ENCODE peak calls at places on chromosomes 5 and 9, in nine cellular contexts. One of them, this sample, is unnamed.

GRCh38 chr5:79236970-79237734 is 1.2 kb downstream of the JMY start:
- DNase-seq in AG04449: no peak
- DNase-seq in HFFc6: peak; percentile 4
- DNase-seq in heart right ventricle: peak; percentile 17
- DNase-seq in hepatocyte: peak; percentile 61
- DNase-seq in AG10803: peak; percentile 38
- DNase-seq in HL-60: peak; percentile 30
- DNase-seq in Caco-2: peak; percentile 57
- DNase-seq in lower leg skin: peak; percentile 87
- DNase-seq in this sample: peak; percentile 63

GRCh38 chr5:21152611-21153010 is 1164.6 kb upstream of the CDH18 start:
- DNase-seq in heart right ventricle: no peak
- DNase-seq in hepatocyte: peak; percentile 8
- DNase-seq in Caco-2: no peak
- DNase-seq in AG10803: peak; percentile 48
- DNase-seq in HL-60: no peak
- DNase-seq in AG04449: peak; percentile 9
- DNase-seq in HFFc6: peak; percentile 5
- DNase-seq in lower leg skin: no peak
- DNase-seq in this sample: no peak

GRCh38 chr9:82127993-82128710 is 139.6 kb downstream of the SPATA31D1 start:
- DNase-seq in HFFc6: no peak
- DNase-seq in AG04449: no peak
- DNase-seq in AG10803: no peak
- DNase-seq in heart right ventricle: no peak
- DNase-seq in hepatocyte: no peak
- DNase-seq in lower leg skin: no peak
- DNase-seq in Caco-2: no peak
- DNase-seq in HL-60: no peak
- DNase-seq in this sample: peak; percentile 25

GRCh38 chr5:55324815-55325418 is 17.1 kb downstream of the MTREX start:
- DNase-seq in Caco-2: no peak
- DNase-seq in hepatocyte: peak; percentile 37
- DNase-seq in HL-60: no peak
- DNase-seq in AG04449: no peak
- DNase-seq in heart right ventricle: no peak
- DNase-seq in HFFc6: peak; percentile 46
- DNase-seq in AG10803: peak; percentile 68
- DNase-seq in lower leg skin: no peak
- DNase-seq in this sample: peak; percentile 25

GRCh38 chr9:21611896-21612295 is 129.8 kb upstream of the IFNE start:
- DNase-seq in HL-60: no peak
- DNase-seq in Caco-2: no peak
- DNase-seq in AG10803: no peak
- DNase-seq in lower leg skin: no peak
- DNase-seq in heart right ventricle: no peak
- DNase-seq in AG04449: no peak
- DNase-seq in hepatocyte: no peak
- DNase-seq in HFFc6: no peak
- DNase-seq in this sample: no peak

GRCh38 chr5:135319928-135320606 is 79.0 kb downstream of the MACROH2A1 start:
- DNase-seq in Caco-2: peak; percentile 51
- DNase-seq in lower leg skin: peak; percentile 78
- DNase-seq in hepatocyte: no peak
- DNase-seq in heart right ventricle: no peak
- DNase-seq in HL-60: no peak
- DNase-seq in AG10803: no peak
- DNase-seq in AG04449: no peak
- DNase-seq in HFFc6: no peak
- DNase-seq in this sample: no peak

GRCh38 chr9:35406183-35406959 is 83.5 kb upstream of the RUSC2 start:
- DNase-seq in HL-60: no peak
- DNase-seq in hepatocyte: peak; percentile 55
- DNase-seq in HFFc6: no peak
- DNase-seq in Caco-2: no peak
- DNase-seq in heart right ventricle: no peak
- DNase-seq in AG04449: no peak
- DNase-seq in lower leg skin: no peak
- DNase-seq in AG10803: no peak
- DNase-seq in this sample: no peak

GRCh38 chr9:107653263-107653821 is 163.8 kb upstream of the KLF4 start:
- DNase-seq in AG10803: no peak
- DNase-seq in hepatocyte: no peak
- DNase-seq in Caco-2: no peak
- DNase-seq in AG04449: no peak
- DNase-seq in HL-60: no peak
- DNase-seq in lower leg skin: no peak
- DNase-seq in heart right ventricle: no peak
- DNase-seq in HFFc6: no peak
- DNase-seq in this sample: no peak

GRCh38 chr5:85951707-85952210 is 666.0 kb upstream of the COX7C start:
- DNase-seq in AG04449: no peak
- DNase-seq in lower leg skin: no peak
- DNase-seq in hepatocyte: no peak
- DNase-seq in HL-60: no peak
- DNase-seq in HFFc6: no peak
- DNase-seq in heart right ventricle: no peak
- DNase-seq in Caco-2: no peak
- DNase-seq in AG10803: no peak
- DNase-seq in this sample: no peak

GRCh38 chr9:136726631-136727191 is 14.3 kb downstream of the DIPK1B start:
- DNase-seq in AG10803: peak; percentile 25
- DNase-seq in lower leg skin: no peak
- DNase-seq in AG04449: no peak
- DNase-seq in heart right ventricle: no peak
- DNase-seq in HFFc6: peak; percentile 36
- DNase-seq in Caco-2: no peak
- DNase-seq in HL-60: peak; percentile 56
- DNase-seq in hepatocyte: peak; percentile 72
- DNase-seq in this sample: peak; percentile 87

GRCh38 chr9:4793412-4794005 is 765 bp downstream of the RCL1 start:
- DNase-seq in AG10803: no peak
- DNase-seq in heart right ventricle: no peak
- DNase-seq in HL-60: no peak
- DNase-seq in AG04449: no peak
- DNase-seq in Caco-2: no peak
- DNase-seq in lower leg skin: no peak
- DNase-seq in hepatocyte: no peak
- DNase-seq in HFFc6: peak; percentile 4
- DNase-seq in this sample: no peak

GRCh38 chr9:132546148-132547051 is 36.0 kb upstream of the BARHL1 start:
- DNase-seq in HL-60: no peak
- DNase-seq in AG04449: no peak
- DNase-seq in AG10803: no peak
- DNase-seq in heart right ventricle: peak; percentile 19
- DNase-seq in lower leg skin: no peak
- DNase-seq in hepatocyte: peak; percentile 64
- DNase-seq in Caco-2: no peak
- DNase-seq in HFFc6: no peak
- DNase-seq in this sample: no peak

GRCh38 chr5:149641000-149641576 is 59.8 kb downstream of the ARHGEF37 start:
- DNase-seq in AG10803: peak; percentile 29
- DNase-seq in AG04449: no peak
- DNase-seq in HFFc6: no peak
- DNase-seq in Caco-2: no peak
- DNase-seq in heart right ventricle: peak; percentile 76
- DNase-seq in HL-60: no peak
- DNase-seq in lower leg skin: peak; percentile 86
- DNase-seq in hepatocyte: peak; percentile 43
- DNase-seq in this sample: no peak
- TF ChIP-seq CTCF in AG10803: no peak
- TF ChIP-seq CTCF in AG04449: no peak
- TF ChIP-seq CTCF in HFFc6: no peak
- TF ChIP-seq CTCF in Caco-2: no peak
- TF ChIP-seq CTCF in heart right ventricle: no peak
- TF ChIP-seq CTCF in HL-60: no peak
- TF ChIP-seq CTCF in lower leg skin: no peak
- TF ChIP-seq CTCF in hepatocyte: no peak
- TF ChIP-seq CTCF in this sample: no peak

GRCh38 chr5:149903441-149903840 is 41.2 kb downstream of the PDE6A start:
- DNase-seq in heart right ventricle: no peak
- DNase-seq in hepatocyte: no peak
- DNase-seq in AG04449: no peak
- DNase-seq in lower leg skin: no peak
- DNase-seq in Caco-2: no peak
- DNase-seq in HFFc6: no peak
- DNase-seq in AG10803: no peak
- DNase-seq in HL-60: no peak
- DNase-seq in this sample: no peak

GRCh38 chr5:149901511-149901910 is 43.1 kb downstream of the PDE6A start:
- DNase-seq in lower leg skin: no peak
- DNase-seq in heart right ventricle: no peak
- DNase-seq in hepatocyte: no peak
- DNase-seq in HFFc6: no peak
- DNase-seq in Caco-2: no peak
- DNase-seq in AG10803: no peak
- DNase-seq in HL-60: no peak
- DNase-seq in AG04449: no peak
- DNase-seq in this sample: no peak

GRCh38 chr5:149904293-149904886 is 40.2 kb downstream of the PDE6A start:
- DNase-seq in lower leg skin: no peak
- DNase-seq in Caco-2: peak; percentile 58
- DNase-seq in AG10803: no peak
- DNase-seq in hepatocyte: peak; percentile 25
- DNase-seq in AG04449: no peak
- DNase-seq in HL-60: peak; percentile 15
- DNase-seq in HFFc6: no peak
- DNase-seq in heart right ventricle: no peak
- DNase-seq in this sample: no peak

GRCh38 chr5:149900390-149900789 is 44.2 kb downstream of the PDE6A start:
- DNase-seq in Caco-2: no peak
- DNase-seq in AG04449: no peak
- DNase-seq in HL-60: no peak
- DNase-seq in HFFc6: no peak
- DNase-seq in hepatocyte: no peak
- DNase-seq in heart right ventricle: no peak
- DNase-seq in AG10803: no peak
- DNase-seq in lower leg skin: no peak
- DNase-seq in this sample: no peak

GRCh38 chr5:149902177-149902576 is 42.4 kb downstream of the PDE6A start:
- DNase-seq in hepatocyte: no peak
- DNase-seq in heart right ventricle: no peak
- DNase-seq in AG10803: no peak
- DNase-seq in HFFc6: no peak
- DNase-seq in HL-60: no peak
- DNase-seq in AG04449: no peak
- DNase-seq in Caco-2: peak; percentile 48
- DNase-seq in lower leg skin: no peak
- DNase-seq in this sample: no peak
- TF ChIP-seq CTCF in hepatocyte: peak; percentile 10
- TF ChIP-seq CTCF in heart right ventricle: no peak
- TF ChIP-seq CTCF in AG10803: peak; percentile 17
- TF ChIP-seq CTCF in HFFc6: no peak
- TF ChIP-seq CTCF in HL-60: no peak
- TF ChIP-seq CTCF in AG04449: no peak
- TF ChIP-seq CTCF in Caco-2: peak; percentile 46
- TF ChIP-seq CTCF in lower leg skin: no peak
- TF ChIP-seq CTCF in this sample: no peak

DNA sequence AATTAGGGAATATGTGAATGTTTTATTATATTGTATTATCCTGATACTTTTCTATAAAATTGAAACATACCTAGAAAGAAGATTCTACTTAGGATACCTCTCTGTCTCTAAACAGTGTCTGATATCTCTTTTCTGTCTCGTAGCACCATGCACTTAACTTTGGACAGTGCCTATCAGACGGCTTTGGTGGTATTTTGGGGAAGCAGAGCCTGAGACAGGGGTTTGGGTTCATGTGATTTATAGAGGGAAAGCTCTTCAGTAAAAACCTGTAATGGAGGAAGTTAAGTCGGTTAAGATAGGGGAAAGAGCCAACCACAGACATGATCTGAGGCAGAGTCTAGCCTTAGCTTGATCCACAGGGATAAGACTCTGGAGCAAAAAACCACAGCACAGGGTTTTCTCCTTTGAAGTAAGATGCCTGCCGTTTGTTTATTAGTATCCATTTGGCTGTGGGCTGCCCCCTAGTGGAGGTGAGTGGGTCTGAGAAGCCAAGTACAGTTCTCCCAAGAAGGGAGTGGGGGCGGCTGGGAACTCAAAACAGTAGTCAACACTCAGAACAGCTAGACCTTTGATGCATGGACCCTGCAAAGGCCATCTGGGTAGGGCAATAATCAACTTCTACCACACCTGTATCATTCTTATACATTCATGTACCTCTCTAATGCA is 141.2 kb upstream of the ASTN2 start:
- DNase-seq in hepatocyte: peak; percentile 79
- DNase-seq in lower leg skin: no peak
- DNase-seq in HFFc6: peak; percentile 1
- DNase-seq in AG04449: no peak
- DNase-seq in HL-60: peak; percentile 44
- DNase-seq in Caco-2: peak; percentile 73
- DNase-seq in heart right ventricle: peak; percentile 28
- DNase-seq in AG10803: peak; percentile 21
- DNase-seq in this sample: peak; percentile 49
- TF ChIP-seq CTCF in hepatocyte: peak; percentile 52
- TF ChIP-seq CTCF in lower leg skin: no peak
- TF ChIP-seq CTCF in HFFc6: peak; percentile 64
- TF ChIP-seq CTCF in AG04449: no peak
- TF ChIP-seq CTCF in HL-60: peak; percentile 45
- TF ChIP-seq CTCF in Caco-2: peak; percentile 77
- TF ChIP-seq CTCF in heart right ventricle: peak; percentile 32
- TF ChIP-seq CTCF in AG10803: peak; percentile 47
- TF ChIP-seq CTCF in this sample: peak; percentile 65

GRCh38 chr5:140881889-140882590 is at the start of gene PCDHA13:
- DNase-seq in AG10803: no peak
- DNase-seq in AG04449: no peak
- DNase-seq in heart right ventricle: no peak
- DNase-seq in HL-60: no peak
- DNase-seq in hepatocyte: peak; percentile 48
- DNase-seq in lower leg skin: no peak
- DNase-seq in HFFc6: no peak
- DNase-seq in Caco-2: no peak
- DNase-seq in this sample: peak; percentile 4
- TF ChIP-seq CTCF in AG10803: peak; percentile 9
- TF ChIP-seq CTCF in AG04449: no peak
- TF ChIP-seq CTCF in heart right ventricle: no peak
- TF ChIP-seq CTCF in HL-60: no peak
- TF ChIP-seq CTCF in hepatocyte: peak; percentile 40
- TF ChIP-seq CTCF in lower leg skin: no peak
- TF ChIP-seq CTCF in HFFc6: no peak
- TF ChIP-seq CTCF in Caco-2: no peak
- TF ChIP-seq CTCF in this sample: no peak

DNA sequence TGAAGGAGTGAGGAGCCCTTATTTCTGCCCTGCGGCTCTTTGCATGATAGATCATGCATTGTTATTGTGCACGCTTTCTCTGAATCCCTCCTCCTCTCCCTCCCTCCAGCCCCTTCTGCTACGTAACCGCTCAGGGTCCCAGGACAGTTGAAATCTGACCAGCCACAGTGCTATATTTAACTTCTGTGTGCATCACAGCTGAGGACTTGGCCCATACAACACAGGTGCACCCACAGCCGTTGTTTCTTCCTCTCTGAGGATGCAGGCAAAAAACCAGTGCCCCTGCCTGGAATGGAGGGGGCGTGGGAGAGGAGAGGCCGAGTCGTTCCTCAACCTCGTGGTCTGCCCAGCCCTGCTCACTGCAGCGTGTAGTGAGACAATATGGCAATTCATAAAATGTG is 335.6 kb upstream of the CLINT1 start:
- DNase-seq in Caco-2: no peak
- DNase-seq in lower leg skin: no peak
- DNase-seq in HFFc6: no peak
- DNase-seq in heart right ventricle: peak; percentile 37
- DNase-seq in AG10803: no peak
- DNase-seq in HL-60: no peak
- DNase-seq in hepatocyte: no peak
- DNase-seq in AG04449: no peak
- DNase-seq in this sample: no peak
- TF ChIP-seq CTCF in Caco-2: no peak
- TF ChIP-seq CTCF in lower leg skin: no peak
- TF ChIP-seq CTCF in HFFc6: no peak
- TF ChIP-seq CTCF in heart right ventricle: no peak
- TF ChIP-seq CTCF in AG10803: no peak
- TF ChIP-seq CTCF in HL-60: no peak
- TF ChIP-seq CTCF in hepatocyte: no peak
- TF ChIP-seq CTCF in AG04449: no peak
- TF ChIP-seq CTCF in this sample: no peak